ENCODE peak calls at places on chromosome 1, in seven cellular contexts. M is NCI-H1105 treated with DMSO at 0.1 percent for 48 hours; G is globus pallidus; A is effector memory CD8-positive, alpha-beta T cell; J is HuH-7; E is NCI-H1694; B is HFF-Myc. V is an unnamed sample.
A peak's percentile ranks its signal among the peaks of the same experiment; 100 is the strongest.

GRCh38 chr1:11923069-11923826 is 3.0 kb downstream of the KIAA2013 start:
- DNase-seq in B (no peak), G (no peak), E (no peak), A (no peak), M (no peak), J (no peak), V (no peak)

GRCh38 chr1:230863449-230863848 is 4.9 kb downstream of the C1orf198 start:
- DNase-seq in A (no peak), E (no peak), G (peak; percentile 67), B (no peak), M (no peak), J (no peak), V (no peak)

GRCh38 chr1:156616463-156616862 is 2.8 kb upstream of the HAPLN2 start:
- DNase-seq in M (peak; percentile 57), B (no peak), E (no peak), A (no peak), G (peak; percentile 90), J (peak; percentile 73), V (peak; percentile 63)

GRCh38 chr1:33823401-33823800 is 40.5 kb upstream of the HMGB4 start:
- DNase-seq in J (no peak), A (no peak), B (no peak), E (no peak), M (no peak), G (no peak), V (no peak)

GRCh38 chr1:109776206-109776835 is 12.6 kb upstream of the EPS8L3 start:
- DNase-seq in J (no peak), E (no peak), A (no peak), B (no peak), M (no peak), G (no peak), V (no peak)

GRCh38 chr1:161730050-161730564 is 8.8 kb downstream of the FCRLB start:
- DNase-seq in M (no peak), E (no peak), G (no peak), B (no peak), J (no peak), A (no peak), V (peak; percentile 89)

GRCh38 chr1:203671808-203672207 is 45.2 kb downstream of the ATP2B4 start:
- DNase-seq in G (no peak), E (no peak), B (no peak), J (no peak), A (no peak), M (no peak), V (no peak)

GRCh38 chr1:156808186-156809030 is 8.2 kb downstream of the SH2D2A start:
- DNase-seq in A (no peak), E (no peak), J (no peak), G (no peak), B (no peak), M (no peak), V (no peak)